ENCODE peak calls at places on chromosome 12, in ten cellular contexts. F, I, X, S, L, P, U, W, G and E are unnamed samples.

GRCh38 chr12:120653611-120654010 is 13.2 kb downstream of the CABP1 start:
- DNase-seq in I (no peak), P (no peak), X (no peak), U (no peak), G (no peak), F (no peak), S (no peak), L (no peak), W (no peak), E (no peak)

GRCh38 chr12:26246483-26247164 is 51.3 kb downstream of the SSPN start:
- DNase-seq in W (no peak), F (no peak), X (no peak), G (no peak), L (no peak), S (no peak), U (no peak), I (no peak), P (peak), E (no peak)

GRCh38 chr12:57672801-57673200 is 21.1 kb upstream of the OS9 start:
- DNase-seq in F (no peak), S (no peak), X (no peak), L (no peak), P (no peak), G (no peak), U (no peak), I (no peak), W (no peak), E (no peak)

GRCh38 chr12:97487470-97487869 is 24.9 kb downstream of the RMST start:
- DNase-seq in F (no peak), X (no peak), P (no peak), G (no peak), L (no peak), U (no peak), S (no peak), I (no peak), W (no peak), E (no peak)

GRCh38 chr12:2052861-2053674 is at the start of gene CACNA1C:
- DNase-seq in L (no peak), F (peak), X (peak), W (no peak), P (no peak), G (peak), S (no peak), U (peak), I (no peak), E (peak)

GRCh38 chr12:113369391-113369790 is 11.0 kb downstream of the PLBD2 start:
- DNase-seq in S (no peak), W (no peak), U (no peak), F (no peak), L (no peak), P (no peak), I (no peak), G (no peak), X (no peak), E (no peak)

GRCh38 chr12:104864668-104865067 is 93.4 kb downstream of the SLC41A2 start:
- DNase-seq in F (no peak), I (no peak), G (peak), W (no peak), S (no peak), L (no peak), P (no peak), U (no peak), X (no peak), E (peak)

GRCh38 chr12:41993283-41993682 is 151.4 kb downstream of the GXYLT1 start:
- DNase-seq in U (no peak), X (no peak), W (no peak), G (no peak), P (no peak), I (no peak), F (no peak), L (no peak), S (no peak), E (no peak)

GRCh38 chr12:66688836-66689439 is 10.1 kb upstream of the GRIP1 start:
- DNase-seq in X (no peak), U (peak), F (peak), I (no peak), P (peak), L (peak), W (no peak), G (peak), S (peak), E (peak)

GRCh38 chr12:69240625-69240984 is 1.2 kb downstream of the CPSF6 start:
- DNase-seq in X (no peak), U (peak), L (peak), W (no peak), I (no peak), S (peak), G (no peak), P (no peak), F (peak), E (peak)

GRCh38 chr12:15633201-15633600 is 156.0 kb downstream of the EPS8 start:
- DNase-seq in I (no peak), X (no peak), L (no peak), W (no peak), P (no peak), U (no peak), G (peak), S (no peak), F (no peak), E (peak)

GRCh38 chr12:52925717-52926595 is 21.1 kb upstream of the KRT8 start:
- DNase-seq in I (no peak), W (no peak), F (no peak), P (no peak), L (no peak), G (no peak), U (no peak), S (no peak), X (no peak), E (no peak)

GRCh38 chr12:56900583-56900982 is 33.6 kb downstream of the SDR9C7 start:
- DNase-seq in I (no peak), P (peak), U (no peak), X (no peak), G (peak), S (no peak), W (no peak), L (peak), F (no peak), E (no peak)

GRCh38 chr12:12954361-12954760 is 2.4 kb upstream of the GPRC5D start:
- DNase-seq in L (no peak), X (no peak), G (no peak), F (no peak), S (no peak), P (no peak), W (no peak), I (no peak), U (no peak), E (peak)

GRCh38 chr12:25769076-25769945 is 189.2 kb upstream of the RASSF8 start:
- DNase-seq in S (no peak), L (peak), F (no peak), P (no peak), W (peak), I (no peak), G (peak), U (no peak), X (no peak), E (peak)

GRCh38 chr12:92337128-92337527 is 191.5 kb upstream of the BTG1 start:
- DNase-seq in X (no peak), U (no peak), L (no peak), P (no peak), I (no peak), G (no peak), S (no peak), F (no peak), W (no peak), E (no peak)

GRCh38 chr12:5047729-5048128 is 4.0 kb downstream of the KCNA5 start:
- DNase-seq in I (no peak), P (no peak), W (no peak), L (no peak), X (no peak), F (no peak), G (no peak), S (no peak), U (no peak), E (no peak)
- H3K4me3 ChIP-seq in I (no peak), P (no peak), W (no peak), L (no peak), X (peak), F (no peak), G (no peak), S (no peak), U (no peak), E (no peak)

GRCh38 chr12:132446535-132447326 is 43.2 kb upstream of the FBRSL1 start:
- DNase-seq in P (no peak), I (no peak), F (no peak), U (no peak), W (no peak), X (no peak), S (no peak), G (no peak), L (no peak), E (no peak)
- H3K4me3 ChIP-seq in P (peak), I (no peak), F (no peak), U (no peak), W (no peak), X (no peak), S (no peak), G (no peak), L (peak), E (peak)

GRCh38 chr12:75329918-75330826 is at the start of gene CAPS2:
- DNase-seq in X (peak), L (peak), G (peak), P (peak), W (peak), I (peak), S (peak), U (peak), F (peak), E (peak)

GRCh38 chr12:75322464-75322863 is 7.7 kb downstream of the CAPS2 start:
- DNase-seq in P (no peak), L (no peak), F (no peak), I (no peak), W (no peak), X (no peak), U (no peak), G (peak), S (no peak), E (peak)

GRCh38 chr12:75323663-75324062 is 6.5 kb downstream of the CAPS2 start:
- DNase-seq in G (no peak), X (no peak), I (no peak), F (no peak), S (no peak), P (no peak), U (no peak), W (no peak), L (no peak), E (no peak)

DNA sequence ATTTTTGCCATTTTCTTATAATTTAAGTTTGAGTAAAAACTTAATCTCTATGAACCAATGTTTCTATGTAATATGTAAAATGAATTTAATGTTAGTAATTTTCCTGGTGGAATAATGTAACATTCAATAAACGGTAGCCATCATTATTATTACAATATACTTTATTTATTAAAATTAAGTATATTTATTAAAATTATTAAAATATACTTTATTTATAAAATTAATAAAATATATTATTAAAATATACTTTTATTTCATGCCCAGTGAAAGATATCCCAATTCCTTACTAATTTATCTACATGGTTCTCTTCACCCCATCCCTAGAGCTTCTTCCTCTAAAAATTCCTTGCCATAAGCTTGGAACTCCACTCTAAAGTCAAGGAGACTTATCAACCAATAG is 2.5 kb downstream of the CAPS2 start:
- DNase-seq in P (no peak), X (no peak), U (no peak), I (no peak), S (no peak), F (no peak), G (no peak), W (no peak), L (no peak), E (no peak)
- H3K4me3 ChIP-seq in P (no peak), X (no peak), U (no peak), I (no peak), S (no peak), F (no peak), G (no peak), W (no peak), L (no peak), E (no peak)

DNA sequence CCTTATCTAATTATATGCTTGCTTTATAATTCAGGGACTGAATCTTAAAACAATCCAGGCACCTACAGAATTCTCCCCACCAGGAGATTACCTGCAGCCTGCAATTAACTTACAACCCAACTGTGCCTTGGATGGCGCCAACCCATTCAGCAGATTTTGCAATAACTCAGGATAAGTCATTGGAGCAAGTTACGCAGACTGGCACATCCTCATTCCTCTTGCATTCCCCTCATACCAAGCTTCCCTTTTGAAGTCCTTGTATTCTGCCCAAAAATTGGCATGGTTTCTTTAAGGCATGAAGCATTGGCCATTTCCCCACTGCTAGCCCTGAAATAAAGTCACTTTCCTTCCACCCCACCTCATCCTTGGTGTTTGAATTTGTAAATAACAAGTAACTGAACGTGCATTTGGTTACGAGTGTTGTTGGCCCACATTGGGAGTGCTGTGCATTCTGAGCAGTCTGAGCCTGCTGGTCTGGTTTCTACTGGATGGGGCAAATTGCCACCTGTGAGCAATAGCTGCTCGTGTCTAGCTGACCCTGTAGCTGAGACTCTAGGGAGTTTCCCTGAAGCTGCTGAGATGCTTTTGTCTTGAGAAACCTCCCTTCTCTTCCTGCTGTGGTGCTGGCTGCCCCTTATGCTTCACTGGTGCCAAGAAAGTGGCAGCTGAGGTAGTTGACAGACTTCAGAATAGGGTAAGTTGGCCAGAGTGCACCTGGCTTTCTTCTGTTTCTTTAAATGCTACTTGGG is 99.2 kb upstream of the SCAF11 start:
- DNase-seq in G (peak), F (no peak), W (no peak), L (no peak), X (no peak), U (no peak), I (no peak), P (no peak), S (no peak), E (no peak)
- H3K4me3 ChIP-seq in G (no peak), F (no peak), W (no peak), L (no peak), X (no peak), U (no peak), I (no peak), P (no peak), S (no peak), E (no peak)

GRCh38 chr12:124386661-124387509 is 92.0 kb downstream of the RFLNA start:
- DNase-seq in U (no peak), G (no peak), P (no peak), S (no peak), F (no peak), L (no peak), W (no peak), X (peak), I (no peak), E (peak)

GRCh38 chr12:124384299-124384894 is 89.5 kb downstream of the RFLNA start:
- DNase-seq in P (no peak), G (no peak), W (no peak), I (no peak), F (no peak), S (no peak), X (no peak), L (no peak), U (no peak), E (no peak)

GRCh38 chr12:124387510-124387855 is 92.6 kb downstream of the RFLNA start:
- DNase-seq in G (no peak), S (no peak), U (no peak), L (no peak), W (no peak), P (no peak), F (no peak), X (peak), I (no peak), E (peak)

GRCh38 chr12:124385219-124385969 is 90.5 kb downstream of the RFLNA start:
- DNase-seq in G (peak), W (no peak), F (no peak), U (no peak), I (no peak), P (no peak), S (no peak), X (peak), L (no peak), E (peak)

DNA sequence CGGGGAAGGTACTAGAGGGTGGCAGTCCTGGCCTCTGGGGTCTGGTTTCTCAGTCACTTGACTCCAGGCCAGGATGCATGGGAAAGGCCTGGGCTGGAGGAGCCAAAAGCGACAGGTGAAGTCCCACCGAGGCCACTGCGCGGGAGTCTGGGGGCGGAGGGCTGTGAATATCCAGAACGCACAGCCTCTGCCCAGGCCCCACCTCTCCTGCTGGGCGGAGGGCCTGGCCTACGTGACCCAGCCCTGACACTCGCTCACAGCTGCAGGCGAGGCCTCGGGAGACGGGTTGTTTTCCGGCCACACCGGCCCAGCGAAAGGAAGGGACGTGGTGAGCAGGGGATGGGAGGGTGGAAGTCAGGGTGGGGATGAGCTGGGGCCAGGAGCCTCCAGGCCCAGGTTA is 91.2 kb downstream of the RFLNA start:
- DNase-seq in X (peak), F (no peak), W (no peak), U (no peak), S (no peak), G (no peak), P (no peak), L (no peak), I (no peak), E (peak)
- H3K4me3 ChIP-seq in X (peak), F (no peak), W (peak), U (no peak), S (no peak), G (no peak), P (no peak), L (peak), I (no peak), E (peak)

GRCh38 chr12:108128221-108129016 is 669 bp upstream of the WSCD2 start:
- DNase-seq in L (no peak), G (no peak), S (no peak), W (no peak), U (no peak), I (no peak), F (no peak), P (no peak), X (no peak), E (no peak)
- H3K4me3 ChIP-seq in L (peak), G (no peak), S (no peak), W (no peak), U (no peak), I (no peak), F (no peak), P (peak), X (peak), E (no peak)

GRCh38 chr12:54010053-54010971 is 1.5 kb downstream of the HOXC8 start:
- DNase-seq in U (no peak), X (no peak), I (no peak), F (no peak), W (no peak), S (no peak), P (no peak), G (no peak), L (no peak), E (no peak)
- H3K4me3 ChIP-seq in U (no peak), X (peak), I (no peak), F (no peak), W (peak), S (no peak), P (no peak), G (no peak), L (peak), E (peak)